ENCODE peak calls at places on chromosomes 5 and 9, in eight cellular contexts. G is fibroblast of lung, D is HCT116, J is GM12865, U is neural crest cell, I is SK-N-SH, X is thyroid gland, L is kidney. M is an unnamed sample.

GRCh38 chr5:141913560-141913959 is 10.1 kb upstream of the DELE1 start:
- DNase-seq in G (no peak), X (no peak), J (no peak), D (no peak), L (no peak), U (no peak), I (no peak), M (no peak)

GRCh38 chr9:77464591-77465125 is 183.5 kb downstream of the GNA14 start:
- DNase-seq in U (no peak), J (no peak), L (no peak), D (no peak), G (peak; percentile 77), I (no peak), X (no peak), M (no peak)

GRCh38 chr5:34959323-34959722 is 30.0 kb downstream of the DNAJC21 start:
- DNase-seq in I (no peak), U (no peak), D (no peak), J (peak; percentile 85), G (peak; percentile 80), X (no peak), L (no peak), M (no peak)

GRCh38 chr5:76351577-76351976 is 51.5 kb upstream of the IQGAP2 start:
- DNase-seq in G (no peak), D (no peak), J (peak; percentile 93), X (no peak), I (no peak), L (no peak), U (no peak), M (no peak)

GRCh38 chr5:149902177-149902576 is 42.4 kb downstream of the PDE6A start:
- DNase-seq in J (no peak), I (peak; percentile 24), L (no peak), D (no peak), U (no peak), X (no peak), G (no peak), M (no peak)

GRCh38 chr5:179612577-179613459 is 10.7 kb downstream of the HNRNPH1 start:
- DNase-seq in U (no peak), I (no peak), L (peak; percentile 20), X (no peak), G (no peak), D (no peak), J (peak; percentile 41), M (no peak)

GRCh38 chr5:105952875-105953274 is 1717.9 kb downstream of the EFNA5 start:
- DNase-seq in I (peak; percentile 3), U (no peak), L (no peak), J (no peak), D (no peak), G (no peak), X (no peak), M (no peak)

GRCh38 chr5:172429201-172429940 is 25.0 kb downstream of the SH3PXD2B start:
- DNase-seq in L (peak; percentile 35), I (no peak), G (peak; percentile 73), U (no peak), J (no peak), X (no peak), D (no peak), M (no peak)

GRCh38 chr9:123749580-123750202 is 180.2 kb downstream of the DENND1A start:
- DNase-seq in I (no peak), J (peak; percentile 56), X (no peak), L (no peak), G (peak; percentile 44), D (no peak), U (no peak), M (no peak)

GRCh38 chr5:159182691-159183090 is 26.7 kb downstream of the RNF145 start:
- DNase-seq in U (no peak), D (no peak), G (peak; percentile 57), J (no peak), L (no peak), X (no peak), I (no peak), M (no peak)

GRCh38 chr5:139385061-139385889 is 2.2 kb upstream of the SLC23A1 start:
- DNase-seq in U (no peak), D (no peak), J (peak; percentile 50), G (no peak), I (no peak), X (no peak), L (no peak), M (no peak)

GRCh38 chr5:56037531-56038010 is 42.8 kb upstream of the IL6ST start:
- DNase-seq in I (no peak), G (no peak), X (peak; percentile 9), U (no peak), J (no peak), L (no peak), D (no peak), M (no peak)

GRCh38 chr5:119512277-119512676 is 60.0 kb downstream of the HSD17B4 start:
- DNase-seq in L (no peak), I (no peak), G (no peak), J (no peak), D (no peak), X (no peak), U (no peak), M (no peak)

GRCh38 chr5:5954199-5954598 is 424.1 kb downstream of the MED10 start:
- DNase-seq in L (no peak), I (no peak), D (no peak), J (no peak), X (no peak), U (no peak), G (no peak), M (no peak)

GRCh38 chr5:81787843-81788242 is 36.9 kb upstream of the SSBP2 start:
- DNase-seq in I (no peak), G (peak; percentile 71), X (peak; percentile 82), J (no peak), D (no peak), L (no peak), U (peak; percentile 44), M (no peak)

GRCh38 chr5:96431376-96432244 is 1.4 kb downstream of the PCSK1 start:
- DNase-seq in X (no peak), U (no peak), D (no peak), I (no peak), L (no peak), J (peak; percentile 54), G (peak; percentile 79), M (no peak)

DNA sequence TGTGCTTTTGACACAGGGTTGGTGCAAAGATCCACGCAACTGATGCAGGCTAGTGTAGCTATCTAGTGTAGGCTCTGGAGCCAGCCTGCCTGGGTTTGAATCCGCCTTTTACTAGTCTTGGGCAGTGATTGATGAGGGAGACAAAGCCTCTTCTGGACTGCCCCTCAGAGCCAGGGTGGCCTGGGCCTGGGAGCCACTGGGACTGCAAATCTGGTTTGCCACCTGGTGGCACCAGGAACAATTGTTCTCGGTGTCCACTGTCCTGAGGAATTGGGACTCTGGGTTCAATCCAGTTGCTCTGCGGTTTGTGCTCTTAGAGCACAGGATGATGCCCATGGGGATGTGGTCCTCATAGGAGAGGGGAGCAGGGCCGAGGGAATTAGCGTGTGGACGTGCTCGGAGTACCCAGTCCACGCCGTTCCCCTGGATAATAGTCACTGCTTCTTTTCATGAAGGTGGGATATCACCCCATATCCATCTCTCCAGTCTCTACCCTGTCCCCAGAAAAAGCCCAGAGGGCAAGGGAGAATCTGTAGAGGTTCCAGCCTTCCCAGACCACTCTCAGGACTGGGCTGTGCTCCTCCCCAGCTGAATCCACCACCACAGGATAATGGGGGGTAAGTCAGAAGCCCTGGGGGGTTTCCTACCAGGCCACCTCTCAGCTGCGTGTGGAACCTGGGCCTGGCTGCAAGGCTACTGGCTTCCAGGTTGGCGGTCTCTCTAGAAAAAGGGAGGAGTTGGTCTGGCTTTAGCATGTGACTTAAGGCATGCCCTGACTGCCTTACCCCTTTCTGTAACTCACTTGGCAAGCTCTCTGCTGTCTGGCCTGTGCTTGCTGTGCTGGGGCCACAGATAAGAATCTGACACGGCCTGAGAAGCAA is 1.9 kb downstream of the B4GALT7 start:
- DNase-seq in U (no peak), X (no peak), L (no peak), G (peak; percentile 17), I (no peak), J (no peak), D (no peak), M (no peak)
- TF ChIP-seq CTCF in U (peak; percentile 27), X (no peak), L (no peak), G (no peak), I (no peak), J (no peak), D (peak; percentile 36), M (no peak)

GRCh38 chr9:132647355-132647754 is 22.4 kb downstream of the DDX31 start:
- DNase-seq in I (no peak), X (no peak), D (no peak), U (no peak), J (no peak), G (peak; percentile 99), L (no peak), M (no peak)

GRCh38 chr9:132647806-132648205 is 22.0 kb downstream of the DDX31 start:
- DNase-seq in J (no peak), G (no peak), X (no peak), L (no peak), D (no peak), U (no peak), I (no peak), M (no peak)

GRCh38 chr9:132648283-132648682 is 21.5 kb downstream of the DDX31 start:
- DNase-seq in I (no peak), X (no peak), L (no peak), D (no peak), J (no peak), U (no peak), G (no peak), M (no peak)

GRCh38 chr9:132648685-132649084 is 21.1 kb downstream of the DDX31 start:
- DNase-seq in U (no peak), L (no peak), G (no peak), D (no peak), I (no peak), X (no peak), J (no peak), M (no peak)

GRCh38 chr9:132651259-132651658 is 18.5 kb downstream of the DDX31 start:
- DNase-seq in I (peak; percentile 19), G (peak; percentile 93), L (no peak), J (peak; percentile 5), X (peak; percentile 56), U (peak; percentile 11), D (no peak), M (peak; percentile 40)
- TF ChIP-seq CTCF in I (peak; percentile 68), G (peak; percentile 72), L (no peak), J (peak; percentile 7), X (no peak), U (peak; percentile 67), D (peak; percentile 52), M (peak; percentile 42)

GRCh38 chr9:134637696-134638502 is 3.7 kb upstream of the COL5A1 start:
- DNase-seq in J (no peak), L (peak; percentile 48), I (no peak), G (no peak), X (peak; percentile 14), D (no peak), U (no peak), M (no peak)
- TF ChIP-seq CTCF in J (no peak), L (no peak), I (no peak), G (no peak), X (no peak), D (no peak), U (no peak), M (no peak)

GRCh38 chr9:116844621-116845020 is 157.5 kb downstream of the TRIM32 start:
- DNase-seq in I (no peak), G (no peak), J (no peak), L (no peak), D (no peak), U (no peak), X (no peak), M (no peak)

GRCh38 chr9:116837038-116837998 is 150.2 kb downstream of the TRIM32 start:
- DNase-seq in D (no peak), U (no peak), X (no peak), J (no peak), L (peak; percentile 70), I (no peak), G (no peak), M (no peak)

GRCh38 chr9:116843863-116844620 is 156.9 kb downstream of the TRIM32 start:
- DNase-seq in J (no peak), L (no peak), I (no peak), U (no peak), X (no peak), D (no peak), G (no peak), M (no peak)

GRCh38 chr9:116842658-116843057 is 155.6 kb downstream of the TRIM32 start:
- DNase-seq in G (no peak), U (no peak), I (no peak), L (no peak), D (no peak), J (no peak), X (no peak), M (no peak)
- TF ChIP-seq CTCF in G (no peak), U (peak; percentile 35), I (no peak), L (no peak), D (peak; percentile 30), J (no peak), X (no peak), M (no peak)

M was measured in endothelial cell.